ENCODE peak calls at places on chromosomes 6 and 20, in seven cellular contexts. J is CD8-positive, alpha-beta T cell; K is fibroblast of lung; Y is A673; H is mammary epithelial cell; R is transverse colon; C is IMR-90. X is an unnamed sample. For H3K9me3 and H3K4me1, the result is how much of the 10 kb centered on the place peaks cover.

GRCh38 chr20:51385941-51386530 is 156.5 kb downstream of the NFATC2 start:
- DNase-seq in J (peak), K (peak), Y (peak), H (peak), R (peak), C (peak), X (no peak)

GRCh38 chr20:36259177-36259835 is 23.0 kb downstream of the AAR2 start:
- DNase-seq in J (no peak), K (no peak), Y (no peak), H (no peak), R (no peak), C (no peak), X (no peak)

GRCh38 chr6:152959333-152959732 is 23.5 kb downstream of the FBXO5 start:
- DNase-seq in J (no peak), K (no peak), Y (no peak), H (no peak), R (no peak), C (no peak), X (no peak)

GRCh38 chr6:90458353-90459224 is 128.3 kb downstream of the MAP3K7 start:
- DNase-seq in J (peak), K (no peak), Y (peak), H (no peak), R (no peak), C (no peak), X (no peak)

GRCh38 chr6:33843696-33844121 is 39.9 kb upstream of the MLN start:
- DNase-seq in J (no peak), K (no peak), Y (peak), H (no peak), R (no peak), C (no peak), X (no peak)

GRCh38 chr6:106133040-106133439 is 46.9 kb downstream of the PRDM1 start:
- DNase-seq in J (no peak), K (no peak), Y (peak), H (no peak), R (no peak), C (no peak), X (no peak)

GRCh38 chr6:27296106-27296783 is 15.8 kb downstream of the POM121L2 start:
- DNase-seq in J (no peak), K (peak), Y (peak), H (peak), R (no peak), C (peak), X (no peak)

GRCh38 chr6:159063549-159063948 is 18.8 kb upstream of the TAGAP start:
- DNase-seq in J (no peak), K (no peak), Y (no peak), H (no peak), R (no peak), C (no peak), X (no peak)

GRCh38 chr6:138494312-138494711 is 5.0 kb downstream of the NHSL1 start:
- DNase-seq in J (no peak), K (no peak), Y (no peak), H (no peak), R (no peak), C (no peak), X (no peak)

GRCh38 chr6:74579794-74580193 is 626.1 kb downstream of the COL12A1 start:
- DNase-seq in J (no peak), K (no peak), Y (no peak), H (no peak), R (no peak), C (no peak), X (no peak)

GRCh38 chr6:96626749-96627353 is 63.9 kb downstream of the FHL5 start:
- DNase-seq in J (no peak), K (peak), Y (peak), H (peak), R (no peak), C (peak), X (no peak)

GRCh38 chr6:44176935-44177509 is 18.4 kb downstream of the CAPN11 start:
- DNase-seq in J (peak), K (no peak), Y (no peak), H (no peak), R (no peak), C (no peak), X (no peak)

GRCh38 chr20:40663991-40664880 is 24.8 kb downstream of the MAFB start:
- DNase-seq in J (no peak), K (no peak), Y (no peak), H (no peak), R (no peak), C (no peak), X (no peak)

GRCh38 chr6:101716810-101717209 is 323.3 kb downstream of the GRIK2 start:
- DNase-seq in J (no peak), K (no peak), Y (peak), H (no peak), R (no peak), C (no peak), X (no peak)

GRCh38 chr6:154060076-154060475 is 21.0 kb downstream of the OPRM1 start:
- DNase-seq in J (no peak), K (no peak), Y (no peak), H (no peak), R (no peak), C (no peak), X (no peak)

GRCh38 chr6:17156966-17157365 is 55.1 kb downstream of the STMND1 start:
- DNase-seq in J (no peak), K (no peak), Y (no peak), H (no peak), R (no peak), C (no peak), X (no peak)

GRCh38 chr6:24931752-24932691 is 3.7 kb downstream of the RIPOR2 start:
- DNase-seq in J (no peak), K (peak), Y (no peak), H (peak), R (no peak), C (peak), X (no peak)

GRCh38 chr20:43844778-43845614 is 69.7 kb upstream of the TOX2 start:
- DNase-seq in J (no peak), K (peak), Y (peak), H (peak), R (no peak), C (peak), X (no peak)

GRCh38 chr6:21199246-21199645 is 394.3 kb upstream of the SOX4 start:
- DNase-seq in J (no peak), K (no peak), Y (peak), H (no peak), R (no peak), C (no peak), X (no peak)

DNA sequence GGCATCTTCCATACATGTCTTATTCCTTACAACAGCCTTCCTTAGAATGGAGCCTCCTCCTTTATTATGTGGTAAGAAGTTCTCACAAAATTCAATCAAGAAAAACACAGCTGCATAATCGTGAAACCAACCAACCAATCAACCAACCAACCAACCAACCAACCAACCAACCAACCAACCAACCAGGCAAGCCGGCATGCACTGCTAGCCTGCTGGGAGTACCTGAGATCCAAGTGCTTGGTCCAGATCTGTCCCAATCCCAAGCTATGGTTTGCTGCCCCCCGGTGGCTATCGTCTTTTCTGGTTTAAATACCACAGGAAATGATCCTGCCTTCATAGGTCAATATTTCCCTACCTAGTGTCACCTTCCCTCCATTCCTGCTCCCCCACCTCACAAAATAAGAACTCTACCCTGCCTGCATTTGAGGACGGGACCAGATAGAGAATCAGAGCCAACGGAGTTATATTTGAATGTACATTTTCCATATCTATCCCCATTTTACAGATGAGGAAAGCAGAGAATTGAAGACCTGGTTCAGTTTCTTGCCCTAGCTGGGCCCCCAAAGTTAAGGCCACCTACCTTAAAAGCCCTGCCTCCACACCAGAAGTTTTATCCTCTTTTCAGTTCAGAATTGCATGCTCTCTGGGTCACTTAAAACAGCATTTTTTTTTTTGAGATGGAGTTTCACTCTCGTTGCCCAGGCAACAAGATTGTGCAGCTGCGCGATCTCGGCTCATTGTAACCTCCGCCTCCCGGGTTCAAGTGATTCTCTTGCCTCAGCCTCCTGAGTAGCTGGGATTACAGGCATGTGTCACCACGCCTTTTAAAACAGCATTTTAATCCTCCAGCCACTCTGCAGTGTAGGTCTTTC is 27.1 kb downstream of the RAB44 start:
- DNase-seq in J (peak), K (peak), Y (peak), H (peak), R (peak), C (peak), X (peak)
- TF ChIP-seq CTCF in J (no peak), K (peak), Y (peak), H (peak), R (peak), C (peak), X (peak)

DNA sequence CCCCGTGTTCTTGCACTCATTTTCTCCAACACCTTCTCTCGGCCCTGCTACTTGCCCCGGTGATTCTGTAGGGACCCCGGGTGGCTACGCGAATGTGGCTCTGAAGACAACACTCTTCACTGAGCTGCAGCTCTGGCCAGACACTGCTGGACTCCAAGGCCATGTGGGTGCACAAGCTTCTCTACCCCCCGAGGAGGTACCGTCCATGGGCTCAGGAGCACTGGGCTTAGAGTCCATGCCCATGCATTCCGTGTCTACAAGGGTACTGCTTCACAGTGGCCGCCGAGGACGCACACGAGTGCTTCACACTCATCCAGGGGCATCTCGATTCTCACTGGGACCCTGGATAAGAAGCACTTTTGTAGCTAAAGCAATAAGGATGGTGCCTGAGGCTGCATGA is 59.5 kb downstream of the SMOC2 start:
- DNase-seq in J (no peak), K (no peak), Y (no peak), H (no peak), R (no peak), C (no peak), X (no peak)
- H3K9me3 ChIP-seq in J (under half), K (under half), Y (under half), H (under half), R (under half), C (under half), X (under half)

GRCh38 chr6:30683137-30683979 is 3.1 kb downstream of the PPP1R18 start:
- DNase-seq in J (peak), K (no peak), Y (no peak), H (peak), R (no peak), C (no peak), X (no peak)

GRCh38 chr6:30682181-30683117 is 4.0 kb downstream of the PPP1R18 start:
- DNase-seq in J (peak), K (peak), Y (peak), H (peak), R (peak), C (peak), X (peak)

GRCh38 chr6:30685977-30686907 is at the start of gene PPP1R18:
- DNase-seq in J (peak), K (peak), Y (peak), H (peak), R (peak), C (peak), X (peak)

GRCh38 chr6:30683980-30684338 is 2.5 kb downstream of the PPP1R18 start:
- DNase-seq in J (no peak), K (no peak), Y (no peak), H (peak), R (no peak), C (no peak), X (no peak)

DNA sequence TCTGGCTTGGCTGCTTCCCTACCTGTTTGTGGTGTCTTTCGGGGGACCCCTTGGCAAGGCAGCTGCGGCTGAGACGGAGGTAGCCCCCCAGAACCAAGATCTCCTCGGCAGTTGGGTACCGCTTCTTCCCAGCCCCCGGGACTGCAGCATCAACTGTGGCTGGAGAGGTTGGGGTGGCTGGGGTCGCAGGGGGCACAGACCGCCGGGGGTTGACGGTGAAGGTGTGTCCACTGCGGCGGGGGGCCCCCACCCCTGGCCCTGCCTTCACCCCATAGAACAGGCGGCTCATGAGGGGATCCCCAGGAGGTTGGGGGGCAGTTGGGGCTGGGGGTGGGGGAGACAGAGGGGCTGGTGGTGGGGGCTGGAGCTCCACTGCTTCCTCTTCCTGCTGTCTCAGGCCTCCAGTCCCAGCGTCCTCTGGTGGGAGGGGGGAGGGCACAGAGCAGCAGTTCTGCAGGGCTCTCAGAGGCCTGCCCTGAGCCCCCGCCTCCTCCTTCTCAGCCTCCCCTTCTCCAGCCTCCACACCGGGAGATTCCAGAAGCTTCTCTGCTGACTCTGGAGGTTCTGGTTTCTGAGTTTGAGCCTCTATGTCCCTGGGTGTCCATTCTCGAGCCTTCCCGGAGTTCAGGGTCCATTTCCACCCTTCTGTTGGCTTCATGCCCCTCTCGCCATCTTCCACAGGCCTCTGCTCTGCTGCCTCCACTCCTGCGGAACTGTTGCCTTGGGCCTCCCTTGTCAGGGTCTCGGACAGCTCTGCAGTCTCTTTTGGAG is 1.9 kb downstream of the PPP1R18 start:
- DNase-seq in J (peak), K (peak), Y (no peak), H (peak), R (peak), C (peak), X (peak)
- H3K4me1 ChIP-seq in J (under half), K (under half), Y (half or more), H (under half), R (under half), C (under half), X (under half)

GRCh38 chr6:30685157-30685976 is 1.1 kb downstream of the PPP1R18 start:
- DNase-seq in J (peak), K (peak), Y (no peak), H (peak), R (peak), C (no peak), X (no peak)
- TF ChIP-seq CTCF in J (no peak), K (no peak), Y (peak), H (no peak), R (peak), C (peak), X (no peak)

GRCh38 chr6:168709440-168709839 is 268.5 kb downstream of the SMOC2 start:
- DNase-seq in J (no peak), K (no peak), Y (no peak), H (no peak), R (no peak), C (no peak), X (no peak)
- H3K9me3 ChIP-seq in J (under half), K (under half), Y (under half), H (under half), R (under half), C (half or more), X (under half)

GRCh38 chr20:23415958-23416583 is 5.2 kb downstream of the NAPB start:
- DNase-seq in J (peak), K (peak), Y (no peak), H (peak), R (no peak), C (no peak), X (no peak)

GRCh38 chr20:23417861-23418260 is 3.4 kb downstream of the NAPB start:
- DNase-seq in J (no peak), K (no peak), Y (no peak), H (no peak), R (no peak), C (no peak), X (no peak)

GRCh38 chr20:23413862-23414422 is 7.3 kb downstream of the NAPB start:
- DNase-seq in J (no peak), K (no peak), Y (no peak), H (no peak), R (no peak), C (no peak), X (no peak)

GRCh38 chr20:23414526-23415188 is 6.6 kb downstream of the NAPB start:
- DNase-seq in J (no peak), K (no peak), Y (no peak), H (no peak), R (no peak), C (no peak), X (no peak)

DNA sequence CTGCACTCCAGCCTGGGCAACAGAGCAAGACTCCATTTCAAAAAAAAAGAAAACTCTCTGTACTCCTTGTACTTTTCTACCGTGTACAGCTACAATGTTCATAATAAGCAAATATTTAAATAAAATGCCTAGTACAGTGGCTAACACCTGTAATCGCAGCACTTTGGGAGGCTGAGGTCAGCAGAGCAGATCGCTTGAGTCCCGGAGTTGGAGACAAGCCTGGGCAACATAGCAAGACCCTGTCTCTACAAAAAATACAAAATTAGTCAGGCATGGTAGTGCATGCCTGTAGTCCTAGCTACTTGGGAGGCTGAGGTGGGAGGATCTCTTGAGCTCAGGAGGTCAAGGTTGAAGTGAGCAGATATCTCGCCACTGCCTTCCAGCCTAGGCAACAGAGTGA is 5.7 kb downstream of the NAPB start:
- DNase-seq in J (no peak), K (no peak), Y (no peak), H (no peak), R (no peak), C (no peak), X (no peak)
- H3K4me1 ChIP-seq in J (under half), K (under half), Y (under half), H (under half), R (under half), C (under half), X (under half)

GRCh38 chr6:31768717-31769257 is 6.3 kb downstream of the SAPCD1 start:
- DNase-seq in J (no peak), K (no peak), Y (no peak), H (no peak), R (no peak), C (no peak), X (no peak)

GRCh38 chr6:31767096-31767645 is 4.7 kb downstream of the SAPCD1 start:
- DNase-seq in J (no peak), K (no peak), Y (no peak), H (no peak), R (no peak), C (no peak), X (no peak)

GRCh38 chr6:31770860-31771259 is 6.3 kb downstream of the VWA7 start:
- DNase-seq in J (no peak), K (no peak), Y (no peak), H (no peak), R (no peak), C (no peak), X (no peak)

GRCh38 chr6:31771992-31772358 is 5.2 kb downstream of the VWA7 start:
- DNase-seq in J (no peak), K (peak), Y (peak), H (no peak), R (no peak), C (peak), X (no peak)

GRCh38 chr6:31769684-31770371 is 7.3 kb downstream of the VWA7 start:
- DNase-seq in J (peak), K (peak), Y (peak), H (peak), R (peak), C (peak), X (peak)
- TF ChIP-seq CTCF in J (peak), K (peak), Y (peak), H (peak), R (peak), C (peak), X (peak)